ENCODE peak calls at places on chromosomes 2 and 18, in five cellular contexts. G, O, N, K and U are unnamed samples.

GRCh38 chr2:54386993-54387590 is 69.0 kb upstream of the SPTBN1 start:
- DNase-seq in G (no peak), O (peak; percentile 81), N (no peak), K (peak; percentile 79), U (no peak)

GRCh38 chr2:98479959-98480524 is 35.4 kb downstream of the INPP4A start:
- DNase-seq in G (peak; percentile 28), O (peak; percentile 61), N (no peak), K (peak; percentile 53), U (no peak)

GRCh38 chr2:105382177-105382576 is 16.7 kb downstream of the FHL2 start:
- DNase-seq in G (no peak), O (no peak), N (no peak), K (no peak), U (no peak)

GRCh38 chr18:25449046-25449445 is 97.1 kb upstream of the ZNF521 start:
- DNase-seq in G (no peak), O (no peak), N (no peak), K (no peak), U (no peak)

GRCh38 chr2:239563561-239563960 is 162.7 kb upstream of the HDAC4 start:
- DNase-seq in G (no peak), O (no peak), N (no peak), K (no peak), U (no peak)

GRCh38 chr2:29786361-29786760 is 135.0 kb downstream of the ALK start:
- DNase-seq in G (no peak), O (no peak), N (no peak), K (no peak), U (no peak)

GRCh38 chr2:28617502-28618184 is 121.8 kb downstream of the PLB1 start:
- DNase-seq in G (no peak), O (no peak), N (no peak), K (no peak), U (no peak)

GRCh38 chr2:1713156-1713838 is 31.0 kb downstream of the PXDN start:
- DNase-seq in G (no peak), O (no peak), N (no peak), K (no peak), U (no peak)

GRCh38 chr18:3703732-3704176 is 253.8 kb downstream of the TGIF1 start:
- DNase-seq in G (peak; percentile 95), O (peak; percentile 52), N (peak; percentile 33), K (peak; percentile 79), U (no peak)

GRCh38 chr2:6590442-6590841 is 275.3 kb downstream of the CMPK2 start:
- DNase-seq in G (no peak), O (no peak), N (no peak), K (no peak), U (no peak)

GRCh38 chr2:190716176-190716807 is 67.4 kb downstream of the NAB1 start:
- DNase-seq in G (no peak), O (peak; percentile 27), N (no peak), K (peak; percentile 27), U (no peak)

GRCh38 chr2:144357623-144358400 is 162.1 kb downstream of the ZEB2 start:
- DNase-seq in G (no peak), O (peak; percentile 99), N (no peak), K (peak; percentile 100), U (no peak)

GRCh38 chr2:239330836-239331235 is 70.0 kb downstream of the HDAC4 start:
- DNase-seq in G (no peak), O (no peak), N (no peak), K (no peak), U (no peak)

GRCh38 chr2:230793573-230794359 is 71.0 kb upstream of the ITM2C start:
- DNase-seq in G (no peak), O (peak; percentile 100), N (no peak), K (peak; percentile 99), U (no peak)

GRCh38 chr2:65231892-65232477 is 4.4 kb downstream of the ACTR2 start:
- DNase-seq in G (no peak), O (peak; percentile 58), N (no peak), K (peak; percentile 66), U (no peak)

GRCh38 chr2:74548919-74549684 is 4.6 kb downstream of the LOXL3 start:
- DNase-seq in G (peak; percentile 76), O (no peak), N (peak; percentile 55), K (peak; percentile 54), U (no peak)

GRCh38 chr18:812123-812672 is at the start of gene YES1:
- DNase-seq in G (peak; percentile 92), O (peak; percentile 36), N (peak; percentile 78), K (peak; percentile 71), U (peak; percentile 88)

GRCh38 chr2:121363632-121364420 is 78.8 kb upstream of the TFCP2L1 start:
- DNase-seq in G (no peak), O (peak; percentile 75), N (no peak), K (peak; percentile 88), U (no peak)

GRCh38 chr2:216690451-216691209 is 4.7 kb downstream of the IGFBP5 start:
- DNase-seq in G (no peak), O (peak; percentile 78), N (no peak), K (no peak), U (no peak)

GRCh38 chr18:9771261-9771976 is 63.3 kb downstream of the RAB31 start:
- DNase-seq in G (peak; percentile 81), O (peak; percentile 51), N (peak; percentile 84), K (peak; percentile 79), U (peak; percentile 86)

GRCh38 chr2:231191896-231192872 is 6.2 kb upstream of the ARMC9 start:
- DNase-seq in G (peak; percentile 71), O (peak; percentile 63), N (peak; percentile 34), K (peak; percentile 91), U (peak; percentile 77)

GRCh38 chr2:166539340-166540162 is 45.5 kb upstream of the SCN7A start:
- DNase-seq in G (peak; percentile 79), O (peak; percentile 42), N (peak; percentile 27), K (peak; percentile 83), U (no peak)

GRCh38 chr18:6476201-6476600 is 61.5 kb upstream of the L3MBTL4 start:
- DNase-seq in G (no peak), O (no peak), N (no peak), K (no peak), U (no peak)

GRCh38 chr2:118047273-118047898 is 33.5 kb upstream of the CCDC93 start:
- DNase-seq in G (no peak), O (peak; percentile 82), N (no peak), K (peak; percentile 42), U (no peak)

GRCh38 chr2:128178650-128179460 is 87.9 kb downstream of the UGGT1 start:
- DNase-seq in G (peak; percentile 65), O (peak; percentile 55), N (peak; percentile 17), K (peak; percentile 77), U (no peak)

GRCh38 chr2:239321596-239322413 is 79.0 kb downstream of the HDAC4 start:
- DNase-seq in G (no peak), O (no peak), N (no peak), K (no peak), U (peak; percentile 25)

GRCh38 chr2:66275984-66276383 is 158.9 kb upstream of the MEIS1 start:
- DNase-seq in G (no peak), O (no peak), N (no peak), K (no peak), U (no peak)

GRCh38 chr2:66269166-66269565 is 165.8 kb upstream of the MEIS1 start:
- DNase-seq in G (no peak), O (no peak), N (no peak), K (no peak), U (no peak)

GRCh38 chr2:66271777-66272176 is 163.1 kb upstream of the MEIS1 start:
- DNase-seq in G (no peak), O (no peak), N (no peak), K (no peak), U (no peak)

GRCh38 chr2:66268756-66269155 is 166.2 kb upstream of the MEIS1 start:
- DNase-seq in G (no peak), O (no peak), N (no peak), K (no peak), U (no peak)

DNA sequence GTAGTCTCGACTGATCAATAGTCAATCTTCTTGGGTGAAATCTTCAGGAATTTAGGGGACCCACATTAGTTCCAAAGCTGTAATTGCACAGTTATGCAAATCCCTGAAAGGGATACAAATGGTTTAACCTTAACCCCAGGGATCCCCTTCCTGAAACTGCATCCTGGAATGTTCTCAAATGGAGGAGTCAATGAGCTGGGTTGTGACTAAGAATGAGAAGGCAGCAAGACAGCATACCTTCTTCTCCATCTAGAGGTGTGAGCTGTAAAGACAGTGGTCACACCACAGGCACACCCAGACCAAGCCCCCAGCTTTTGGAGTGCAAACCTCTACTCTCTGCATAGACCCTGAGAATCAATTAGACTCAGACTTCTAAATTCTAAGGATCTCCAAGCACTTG is 164.7 kb upstream of the MEIS1 start:
- DNase-seq in G (no peak), O (no peak), N (no peak), K (no peak), U (no peak)
- TF ChIP-seq CTCF in G (no peak), O (no peak), N (no peak), K (no peak), U (no peak)

GRCh38 chr18:62660741-62661140 is 54.6 kb upstream of the PHLPP1 start:
- DNase-seq in G (no peak), O (peak; percentile 31), N (no peak), K (no peak), U (no peak)

GRCh38 chr18:62655520-62656219 is 59.7 kb upstream of the PHLPP1 start:
- DNase-seq in G (no peak), O (no peak), N (no peak), K (no peak), U (no peak)

GRCh38 chr18:62662799-62663173 is 52.6 kb upstream of the PHLPP1 start:
- DNase-seq in G (no peak), O (no peak), N (no peak), K (no peak), U (no peak)

GRCh38 chr18:62658028-62658427 is 57.3 kb upstream of the PHLPP1 start:
- DNase-seq in G (no peak), O (no peak), N (no peak), K (no peak), U (no peak)

DNA sequence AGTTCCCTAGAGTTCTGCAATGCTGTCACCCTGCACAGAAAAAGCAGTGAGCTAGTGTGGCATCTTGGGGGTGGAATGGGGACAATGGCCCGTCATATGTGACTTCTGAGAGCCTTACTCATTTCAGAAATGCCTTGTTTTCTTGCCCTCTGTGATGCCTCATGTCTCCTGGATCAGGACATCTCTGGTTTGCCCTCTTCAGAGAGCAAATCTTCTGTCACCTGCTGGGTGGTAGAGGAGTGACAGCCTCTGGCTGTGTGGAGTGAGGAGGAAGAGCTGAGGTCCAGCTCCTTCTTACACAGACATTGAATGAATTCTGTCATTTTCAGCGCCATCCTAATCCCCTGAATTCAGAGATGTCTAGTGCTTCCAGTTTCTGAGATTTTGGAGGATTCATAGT is 55.6 kb upstream of the PHLPP1 start:
- DNase-seq in G (no peak), O (no peak), N (no peak), K (no peak), U (no peak)
- TF ChIP-seq CTCF in G (no peak), O (no peak), N (no peak), K (no peak), U (no peak)

GRCh38 chr18:45026162-45026561 is 345.5 kb downstream of the SETBP1 start:
- DNase-seq in G (peak; percentile 17), O (no peak), N (no peak), K (no peak), U (no peak)
- TF ChIP-seq CTCF in G (no peak), O (no peak), N (no peak), K (no peak), U (no peak)

GRCh38 chr2:196719565-196719872 is 80.0 kb downstream of the GTF3C3 start:
- DNase-seq in G (no peak), O (no peak), N (no peak), K (no peak), U (no peak)

GRCh38 chr2:196718394-196718793 is 78.9 kb downstream of the CCDC150 start:
- DNase-seq in G (no peak), O (no peak), N (no peak), K (peak; percentile 13), U (no peak)

GRCh38 chr2:196718796-196719564 is 79.5 kb downstream of the CCDC150 start:
- DNase-seq in G (peak; percentile 52), O (peak; percentile 70), N (peak; percentile 13), K (peak; percentile 60), U (peak; percentile 73)
- TF ChIP-seq CTCF in G (peak; percentile 36), O (no peak), N (peak; percentile 43), K (peak; percentile 24), U (peak; percentile 30)